ENCODE peak calls at places on chromosome 3, in six cellular contexts. I is transverse colon, Y is GM12878, C is A549, M is stomach, G is ovary. Q is an unnamed sample.

GRCh38 chr3:16916840-16917239 is 32.1 kb downstream of the PLCL2 start:
- DNase-seq in I (no peak), Y (no peak), C (no peak), M (no peak), G (no peak), Q (no peak)

GRCh38 chr3:75078290-75078689 is 463.8 kb upstream of the CNTN3 start:
- DNase-seq in I (no peak), Y (no peak), C (no peak), M (no peak), G (no peak), Q (no peak)

GRCh38 chr3:33803252-33803651 is 4.8 kb downstream of the PDCD6IP start:
- DNase-seq in I (no peak), Y (no peak), C (no peak), M (no peak), G (no peak), Q (no peak)

GRCh38 chr3:73192036-73192738 is 130.7 kb downstream of the EBLN2 start:
- DNase-seq in I (no peak), Y (no peak), C (no peak), M (no peak), G (no peak), Q (no peak)

GRCh38 chr3:192372627-192373026 is 354.7 kb downstream of the FGF12 start:
- DNase-seq in I (no peak), Y (no peak), C (no peak), M (no peak), G (no peak), Q (no peak)

GRCh38 chr3:142999881-143000280 is 1.5 kb upstream of the U2SURP start:
- DNase-seq in I (no peak), Y (no peak), C (no peak), M (no peak), G (no peak), Q (no peak)

GRCh38 chr3:22471557-22471956 is 720.5 kb upstream of the ZNF385D start:
- DNase-seq in I (no peak), Y (no peak), C (no peak), M (no peak), G (no peak), Q (no peak)

GRCh38 chr3:102526865-102527264 is 92.0 kb downstream of the ZPLD1 start:
- DNase-seq in I (no peak), Y (no peak), C (no peak), M (no peak), G (no peak), Q (no peak)

GRCh38 chr3:46848271-46849097 is 14.8 kb downstream of the MYL3 start:
- DNase-seq in I (no peak), Y (no peak), C (no peak), M (peak), G (peak), Q (peak)

GRCh38 chr3:21672303-21672702 is 78.7 kb downstream of the ZNF385D start:
- DNase-seq in I (no peak), Y (no peak), C (no peak), M (no peak), G (no peak), Q (no peak)

GRCh38 chr3:24686764-24687163 is 192.1 kb upstream of the THRB start:
- DNase-seq in I (no peak), Y (no peak), C (no peak), M (no peak), G (no peak), Q (no peak)

GRCh38 chr3:39184081-39184967 is 8.1 kb downstream of the XIRP1 start:
- DNase-seq in I (no peak), Y (no peak), C (no peak), M (no peak), G (no peak), Q (peak)

GRCh38 chr3:106176734-106177133 is 307.9 kb upstream of the CBLB start:
- DNase-seq in I (no peak), Y (peak), C (no peak), M (no peak), G (no peak), Q (no peak)

GRCh38 chr3:184466413-184466960 is 86.6 kb downstream of the CHRD start:
- DNase-seq in I (peak), Y (no peak), C (no peak), M (no peak), G (peak), Q (no peak)

GRCh38 chr3:131501949-131502348 is 822 bp downstream of the MRPL3 start:
- DNase-seq in I (no peak), Y (no peak), C (peak), M (no peak), G (no peak), Q (no peak)

GRCh38 chr3:101859882-101860281 is 10.6 kb downstream of the NFKBIZ start:
- DNase-seq in I (no peak), Y (no peak), C (no peak), M (no peak), G (no peak), Q (no peak)

GRCh38 chr3:188929138-188929537 is 242.6 kb upstream of the TPRG1 start:
- DNase-seq in I (no peak), Y (no peak), C (no peak), M (no peak), G (no peak), Q (no peak)

GRCh38 chr3:4720316-4721075 is 227.3 kb downstream of the ITPR1 start:
- DNase-seq in I (peak), Y (no peak), C (peak), M (peak), G (peak), Q (no peak)

GRCh38 chr3:135806342-135806741 is 159.2 kb upstream of the PPP2R3A start:
- DNase-seq in I (no peak), Y (no peak), C (no peak), M (no peak), G (no peak), Q (no peak)

GRCh38 chr3:172126741-172127140 is 87.4 kb downstream of the FNDC3B start:
- DNase-seq in I (no peak), Y (no peak), C (no peak), M (no peak), G (no peak), Q (no peak)

GRCh38 chr3:141477224-141477623 is 9.6 kb upstream of the RASA2 start:
- DNase-seq in I (no peak), Y (no peak), C (peak), M (peak), G (no peak), Q (no peak)

GRCh38 chr3:39209329-39209970 is 17.1 kb upstream of the XIRP1 start:
- DNase-seq in I (no peak), Y (no peak), C (no peak), M (no peak), G (no peak), Q (no peak)

GRCh38 chr3:45029661-45030060 is 3.6 kb downstream of the CLEC3B start:
- DNase-seq in I (no peak), Y (no peak), C (no peak), M (no peak), G (no peak), Q (no peak)

GRCh38 chr3:155494332-155494731 is 200.8 kb upstream of the STRIT1 start:
- DNase-seq in I (no peak), Y (no peak), C (no peak), M (no peak), G (no peak), Q (no peak)

GRCh38 chr3:152497457-152497856 is 228.7 kb downstream of the MBNL1 start:
- DNase-seq in I (no peak), Y (no peak), C (no peak), M (no peak), G (no peak), Q (no peak)

GRCh38 chr3:49653636-49654035 is 20.5 kb upstream of the APEH start:
- DNase-seq in I (no peak), Y (no peak), C (no peak), M (no peak), G (no peak), Q (no peak)

GRCh38 chr3:65042675-65043074 is 354.9 kb upstream of the ADAMTS9 start:
- DNase-seq in I (no peak), Y (no peak), C (no peak), M (no peak), G (no peak), Q (no peak)

GRCh38 chr3:117873236-117873635 is 1161.4 kb downstream of the IGSF11 start:
- DNase-seq in I (peak), Y (no peak), C (no peak), M (no peak), G (peak), Q (no peak)

GRCh38 chr3:48598323-48599076 is 3.4 kb upstream of the COL7A1 start:
- DNase-seq in I (peak), Y (no peak), C (peak), M (no peak), G (peak), Q (no peak)

GRCh38 chr3:143718463-143718862 is 129.8 kb downstream of the SLC9A9 start:
- DNase-seq in I (no peak), Y (no peak), C (no peak), M (no peak), G (no peak), Q (no peak)

GRCh38 chr3:40583691-40584090 is 58.9 kb downstream of the ZNF621 start:
- DNase-seq in I (no peak), Y (no peak), C (no peak), M (no peak), G (no peak), Q (no peak)

GRCh38 chr3:98779936-98780335 is 16.8 kb downstream of the ST3GAL6 start:
- DNase-seq in I (no peak), Y (no peak), C (no peak), M (no peak), G (no peak), Q (no peak)

GRCh38 chr3:98780343-98780742 is 17.2 kb downstream of the ST3GAL6 start:
- DNase-seq in I (no peak), Y (no peak), C (no peak), M (no peak), G (no peak), Q (no peak)

GRCh38 chr3:98778383-98778782 is 15.2 kb downstream of the ST3GAL6 start:
- DNase-seq in I (no peak), Y (no peak), C (no peak), M (no peak), G (no peak), Q (no peak)

GRCh38 chr3:98777801-98778220 is 14.7 kb downstream of the ST3GAL6 start:
- DNase-seq in I (no peak), Y (no peak), C (no peak), M (no peak), G (no peak), Q (no peak)

GRCh38 chr3:98778852-98779379 is 15.8 kb downstream of the ST3GAL6 start:
- DNase-seq in I (no peak), Y (no peak), C (no peak), M (no peak), G (no peak), Q (no peak)
- TF ChIP-seq EP300 in I (no peak), Y (no peak), C (no peak), M (no peak), G (no peak), Q (no peak)

DNA sequence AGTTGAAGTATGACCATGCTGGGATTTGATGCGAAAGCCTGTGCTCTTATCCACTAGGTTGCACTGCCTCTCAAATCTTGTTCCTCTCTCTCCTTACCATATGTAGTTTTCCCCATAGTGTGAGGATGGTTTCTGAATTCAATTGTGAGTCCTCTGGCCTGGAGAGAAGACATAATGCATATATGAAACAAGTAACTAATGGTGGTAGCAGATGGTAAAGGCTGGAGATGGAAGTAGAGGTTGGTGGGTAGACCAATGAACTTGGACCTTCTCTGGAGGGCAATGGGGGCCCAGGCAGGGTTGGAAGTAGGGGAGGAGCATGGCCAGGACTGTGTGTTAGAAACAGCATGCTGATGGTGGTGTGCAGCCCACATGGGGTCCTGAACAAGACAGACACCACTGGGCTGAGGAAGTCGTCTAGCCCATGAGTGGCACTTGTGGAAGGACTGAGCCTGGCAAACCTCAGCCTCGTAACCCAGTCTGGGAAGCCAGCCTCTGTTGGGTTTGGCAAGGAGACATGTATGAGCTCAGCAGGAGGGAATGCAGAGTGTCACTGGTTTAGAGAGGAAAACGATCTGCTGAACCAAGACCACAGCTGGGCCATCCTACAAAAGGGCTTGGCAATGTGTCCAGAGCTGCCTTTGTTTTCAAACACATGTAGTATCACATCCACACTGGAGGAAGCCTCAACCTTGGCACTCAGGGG is 18.5 kb upstream of the LMCD1 start:
- DNase-seq in I (peak), Y (no peak), C (no peak), M (peak), G (peak), Q (peak)
- TF ChIP-seq EP300 in I (no peak), Y (no peak), C (no peak), M (no peak), G (no peak), Q (no peak)

GRCh38 chr3:110344897-110345767 is 726.5 kb upstream of the NECTIN3 start:
- DNase-seq in I (no peak), Y (no peak), C (peak), M (no peak), G (no peak), Q (no peak)
- TF ChIP-seq EP300 in I (no peak), Y (no peak), C (peak), M (no peak), G (no peak), Q (no peak)

GRCh38 chr3:197522881-197523342 is 32.9 kb downstream of the BDH1 start:
- DNase-seq in I (no peak), Y (no peak), C (no peak), M (no peak), G (peak), Q (peak)

GRCh38 chr3:197520311-197521276 is 35.2 kb downstream of the BDH1 start:
- DNase-seq in I (peak), Y (no peak), C (peak), M (peak), G (no peak), Q (no peak)

GRCh38 chr3:197521277-197522182 is 34.2 kb downstream of the BDH1 start:
- DNase-seq in I (no peak), Y (no peak), C (no peak), M (no peak), G (no peak), Q (no peak)

GRCh38 chr3:197523551-197523950 is 32.2 kb downstream of the BDH1 start:
- DNase-seq in I (no peak), Y (no peak), C (no peak), M (no peak), G (peak), Q (no peak)

DNA sequence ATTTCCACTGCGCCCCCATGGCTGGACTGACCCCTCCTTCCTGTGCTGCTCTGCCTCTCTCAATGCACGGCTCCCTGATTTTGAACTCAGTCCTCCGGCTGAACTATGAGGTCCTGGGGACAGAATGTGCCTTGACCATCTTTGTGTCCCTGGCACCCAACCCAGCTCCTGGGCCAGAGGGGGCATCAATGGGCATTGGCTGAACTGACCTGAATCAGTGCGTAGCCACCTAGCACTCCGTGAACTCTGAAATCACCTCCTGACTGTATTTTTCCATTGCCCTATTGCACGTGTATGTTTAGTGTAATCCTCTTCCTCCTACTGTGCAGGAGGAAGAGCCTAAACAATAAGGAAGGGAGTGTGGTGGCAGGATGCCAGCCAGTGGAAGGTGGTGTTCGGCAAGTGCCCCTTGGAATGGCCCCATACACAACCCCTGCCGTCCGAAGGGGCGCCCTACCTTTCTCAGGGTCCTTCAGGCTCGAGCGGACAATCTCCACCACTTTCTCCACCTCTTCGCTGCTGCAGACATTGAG is 33.5 kb downstream of the BDH1 start:
- DNase-seq in I (peak), Y (no peak), C (no peak), M (peak), G (no peak), Q (no peak)
- TF ChIP-seq EP300 in I (no peak), Y (no peak), C (no peak), M (no peak), G (no peak), Q (no peak)

DNA sequence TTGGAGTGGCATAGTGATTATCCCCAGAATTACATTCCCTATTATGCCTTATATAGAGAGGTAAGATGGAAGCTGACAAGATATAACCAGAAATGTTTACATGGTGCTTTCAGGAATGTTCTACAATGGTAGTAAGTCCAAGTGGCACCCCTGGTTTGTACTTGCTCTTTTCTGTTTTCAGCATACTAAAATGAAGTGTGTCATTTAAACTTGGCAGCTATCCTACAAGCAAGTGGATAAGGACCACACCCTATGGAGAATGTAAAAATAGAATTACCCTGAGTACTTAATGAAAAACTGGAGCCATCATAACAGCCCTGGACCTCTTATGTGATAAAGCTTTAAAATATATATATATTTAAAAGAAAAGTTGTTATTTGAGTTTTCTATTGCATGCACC is 1012.7 kb upstream of the CADM2 start:
- DNase-seq in I (no peak), Y (no peak), C (no peak), M (no peak), G (no peak), Q (no peak)
- TF ChIP-seq EP300 in I (no peak), Y (no peak), C (no peak), M (no peak), G (no peak), Q (no peak)

DNA sequence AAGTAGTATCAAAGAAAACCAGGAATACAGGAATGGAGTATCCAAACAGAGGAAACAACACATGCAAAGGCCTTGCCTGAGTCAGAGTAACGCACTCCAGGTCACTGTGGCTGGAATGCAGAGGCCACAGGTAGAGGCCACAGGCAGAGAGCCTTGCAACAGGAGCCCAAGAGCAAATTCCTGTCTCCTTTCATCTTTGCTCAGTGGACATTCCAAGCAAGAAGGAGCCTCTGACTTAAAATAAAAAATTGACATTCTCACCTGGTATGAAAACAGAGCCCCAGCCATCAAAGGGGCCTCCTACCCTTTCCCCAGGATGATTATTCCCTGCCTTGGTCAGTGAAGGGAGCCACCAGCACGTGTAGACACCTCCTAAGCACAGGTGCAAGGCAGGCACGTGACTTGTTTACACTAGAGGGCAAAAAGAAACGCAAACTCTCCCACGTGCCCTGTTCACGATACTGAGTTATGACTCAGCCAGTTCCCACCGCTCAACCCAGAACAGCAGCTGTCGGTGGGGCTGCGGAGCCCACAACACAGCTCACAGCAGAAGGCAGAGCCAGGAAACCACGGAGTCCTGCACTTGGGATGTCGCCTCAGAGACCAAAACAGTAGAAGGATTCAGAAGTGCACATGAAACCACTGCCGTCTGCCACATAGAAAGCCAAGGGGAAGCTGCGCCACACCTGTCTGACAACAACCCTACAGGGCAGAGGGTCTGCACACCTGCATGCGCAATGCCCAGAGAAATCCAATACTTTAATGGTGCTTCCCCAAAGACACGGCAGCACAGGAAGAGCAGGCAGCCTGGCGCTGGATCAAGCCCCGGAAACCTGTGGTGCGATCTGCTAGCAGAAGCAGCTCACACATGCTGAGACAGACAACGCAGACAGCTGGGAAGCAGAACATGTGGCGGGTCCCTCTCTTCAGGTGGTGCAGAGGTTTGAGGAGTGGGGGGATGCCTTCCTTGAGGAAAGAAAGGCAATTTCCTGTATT is 52.1 kb downstream of the ITGB5 start:
- DNase-seq in I (peak), Y (peak), C (peak), M (peak), G (peak), Q (no peak)
- TF ChIP-seq EP300 in I (no peak), Y (peak), C (peak), M (no peak), G (no peak), Q (no peak)

DNA sequence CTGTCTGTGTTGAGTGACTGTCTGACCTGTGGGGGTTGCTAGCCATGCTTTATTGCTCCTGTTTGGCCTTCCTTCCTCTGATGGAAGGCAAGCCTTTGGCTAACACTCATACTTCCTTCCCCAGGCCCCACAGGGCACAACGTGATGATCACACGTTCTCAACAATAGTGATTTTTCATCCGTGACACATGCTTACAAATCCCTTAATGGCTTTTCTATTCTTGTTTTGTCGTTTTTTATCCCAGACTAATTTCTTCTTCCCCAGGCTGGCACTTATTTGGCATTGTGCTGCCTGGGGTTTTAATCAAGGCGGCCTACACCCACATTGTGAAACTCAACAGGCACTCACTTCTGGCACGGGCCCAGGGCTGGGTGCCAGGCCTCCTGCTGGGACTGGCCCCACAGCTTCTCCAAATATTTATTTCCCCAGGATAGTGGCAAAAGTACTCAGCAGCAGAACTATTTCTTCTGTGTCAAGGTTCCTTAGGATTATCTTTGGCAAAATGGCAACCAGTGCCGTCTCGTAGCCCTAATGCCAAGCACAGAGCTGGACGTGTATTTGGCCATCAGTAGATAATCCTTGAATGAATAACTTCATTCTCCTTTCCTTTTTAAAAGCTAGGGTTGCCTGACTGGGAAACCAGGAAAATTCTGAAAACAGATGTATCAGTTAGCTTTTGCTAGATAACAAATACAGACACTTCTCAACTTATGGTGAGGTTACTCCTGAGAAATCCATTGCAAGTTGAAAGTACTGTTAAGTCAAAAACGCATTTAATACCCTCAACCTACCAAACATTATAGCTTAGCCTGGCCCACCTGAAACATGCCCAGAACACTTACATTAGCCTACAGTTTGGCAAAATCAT is 30.6 kb downstream of the CMTM7 start:
- DNase-seq in I (peak), Y (no peak), C (peak), M (peak), G (peak), Q (peak)
- TF ChIP-seq EP300 in I (no peak), Y (no peak), C (peak), M (no peak), G (no peak), Q (no peak)

Q was measured in suprapubic skin.